ENCODE peak calls at places on chromosome 20, in eight cellular contexts. L is activated naive CD4-positive, alpha-beta T cell treated with Interleukin-2 at 50 U/mL for 16 hours; O is heart right ventricle; M is K562; K is activated T-cell treated with anti-CD3 and anti-CD28 coated beads, Interleukin-2, amount 50 U/mL, for 24 hours; P is left kidney; U is AG10803; X is left cardiac atrium. R is an unnamed sample.
A peak's percentile ranks its signal among the peaks of the same experiment; 100 is the strongest.

GRCh38 chr20:35934050-35934449 is 20.3 kb downstream of the SCAND1 start:
- DNase-seq in O (no peak), K (no peak), X (no peak), M (no peak), U (no peak), P (no peak), L (no peak), R (no peak)

GRCh38 chr20:64037498-64038213 is 1.7 kb downstream of the C20orf204 start:
- DNase-seq in P (peak; percentile 32), O (no peak), U (no peak), L (peak; percentile 19), K (peak; percentile 48), X (no peak), M (peak; percentile 54), R (no peak)

GRCh38 chr20:51966296-51966971 is 164.1 kb upstream of the SALL4 start:
- DNase-seq in U (peak; percentile 68), X (peak; percentile 34), L (no peak), K (no peak), M (peak; percentile 40), P (peak; percentile 77), O (peak; percentile 13), R (peak; percentile 13)

GRCh38 chr20:47137231-47137865 is 219.2 kb downstream of the ZMYND8 start:
- DNase-seq in O (no peak), P (no peak), M (no peak), K (no peak), X (no peak), U (peak; percentile 58), L (no peak), R (no peak)

GRCh38 chr20:24672181-24672880 is 202.9 kb downstream of the SYNDIG1 start:
- DNase-seq in P (no peak), O (no peak), U (no peak), K (no peak), L (no peak), M (no peak), X (no peak), R (no peak)

GRCh38 chr20:59253779-59254319 is 46.6 kb upstream of the EDN3 start:
- DNase-seq in L (peak; percentile 27), U (no peak), O (no peak), X (no peak), M (no peak), P (peak; percentile 61), K (peak; percentile 46), R (no peak)

GRCh38 chr20:38591484-38592410 is 9.9 kb upstream of the ARHGAP40 start:
- DNase-seq in K (no peak), L (no peak), O (no peak), M (no peak), X (no peak), P (no peak), U (no peak), R (no peak)

GRCh38 chr20:63090682-63091571 is 84.2 kb upstream of the BHLHE23 start:
- DNase-seq in O (peak; percentile 3), X (peak; percentile 12), U (no peak), M (no peak), L (no peak), K (peak; percentile 13), P (no peak), R (no peak)

GRCh38 chr20:54624701-54625472 is 149.5 kb downstream of the DOK5 start:
- DNase-seq in X (no peak), L (no peak), K (no peak), U (no peak), M (no peak), O (no peak), P (peak; percentile 46), R (no peak)

GRCh38 chr20:7989379-7989778 is 30.2 kb downstream of the TMX4 start:
- DNase-seq in U (no peak), K (no peak), M (no peak), P (no peak), X (no peak), O (no peak), L (no peak), R (no peak)

R was measured in GM12891.